ENCODE peak calls at places on chromosomes 6 and 20, in eight cellular contexts. One of them, this sample, is unnamed. For H3K36me3, the result is how much of the 10 kb centered on the place peaks cover.

GRCh38 chr6:104527761-104528415 is 331.8 kb downstream of the HACE1 start:
- DNase-seq in mucosa of descending colon: peak
- DNase-seq in transverse colon: peak
- DNase-seq in aorta: peak
- DNase-seq in kidney: no peak
- DNase-seq in GM23338: peak
- DNase-seq in fibroblast of lung: peak
- DNase-seq in psoas muscle: no peak
- DNase-seq in this sample: peak

GRCh38 chr20:19515074-19515473 is 243.0 kb upstream of the RIN2 start:
- DNase-seq in aorta: no peak
- DNase-seq in fibroblast of lung: no peak
- DNase-seq in mucosa of descending colon: no peak
- DNase-seq in GM23338: no peak
- DNase-seq in kidney: no peak
- DNase-seq in psoas muscle: no peak
- DNase-seq in transverse colon: no peak
- DNase-seq in this sample: no peak

GRCh38 chr6:30397697-30398096 is 52.7 kb downstream of the RPP21 start:
- DNase-seq in GM23338: peak
- DNase-seq in aorta: no peak
- DNase-seq in psoas muscle: no peak
- DNase-seq in mucosa of descending colon: no peak
- DNase-seq in transverse colon: no peak
- DNase-seq in kidney: no peak
- DNase-seq in fibroblast of lung: no peak
- DNase-seq in this sample: no peak

GRCh38 chr20:44800398-44801046 is 9.8 kb downstream of the RIMS4 start:
- DNase-seq in mucosa of descending colon: peak
- DNase-seq in GM23338: peak
- DNase-seq in fibroblast of lung: no peak
- DNase-seq in transverse colon: no peak
- DNase-seq in aorta: no peak
- DNase-seq in psoas muscle: no peak
- DNase-seq in kidney: no peak
- DNase-seq in this sample: no peak

GRCh38 chr6:136077834-136078576 is 172.1 kb downstream of the MTFR2 start:
- DNase-seq in aorta: no peak
- DNase-seq in fibroblast of lung: peak
- DNase-seq in transverse colon: no peak
- DNase-seq in kidney: no peak
- DNase-seq in mucosa of descending colon: no peak
- DNase-seq in GM23338: no peak
- DNase-seq in psoas muscle: no peak
- DNase-seq in this sample: no peak

GRCh38 chr6:49336514-49337131 is 126.4 kb downstream of the MMUT start:
- DNase-seq in mucosa of descending colon: peak
- DNase-seq in aorta: no peak
- DNase-seq in psoas muscle: no peak
- DNase-seq in fibroblast of lung: peak
- DNase-seq in transverse colon: peak
- DNase-seq in kidney: no peak
- DNase-seq in GM23338: peak
- DNase-seq in this sample: peak

GRCh38 chr6:87941556-87942358 is 105.9 kb upstream of the SPACA1 start:
- DNase-seq in transverse colon: no peak
- DNase-seq in kidney: no peak
- DNase-seq in aorta: no peak
- DNase-seq in mucosa of descending colon: no peak
- DNase-seq in psoas muscle: no peak
- DNase-seq in GM23338: no peak
- DNase-seq in fibroblast of lung: no peak
- DNase-seq in this sample: no peak

GRCh38 chr6:111231078-111231435 is 143.8 kb downstream of the SLC16A10 start:
- DNase-seq in fibroblast of lung: no peak
- DNase-seq in GM23338: no peak
- DNase-seq in psoas muscle: no peak
- DNase-seq in transverse colon: no peak
- DNase-seq in kidney: no peak
- DNase-seq in aorta: no peak
- DNase-seq in mucosa of descending colon: no peak
- DNase-seq in this sample: no peak

GRCh38 chr6:72464791-72465691 is 156.8 kb upstream of the KCNQ5 start:
- DNase-seq in kidney: no peak
- DNase-seq in transverse colon: no peak
- DNase-seq in mucosa of descending colon: no peak
- DNase-seq in fibroblast of lung: peak
- DNase-seq in GM23338: no peak
- DNase-seq in psoas muscle: no peak
- DNase-seq in aorta: no peak
- DNase-seq in this sample: peak

GRCh38 chr20:59482581-59483187 is 121.7 kb upstream of the PHACTR3 start:
- DNase-seq in aorta: no peak
- DNase-seq in fibroblast of lung: no peak
- DNase-seq in GM23338: no peak
- DNase-seq in transverse colon: no peak
- DNase-seq in kidney: peak
- DNase-seq in mucosa of descending colon: no peak
- DNase-seq in psoas muscle: no peak
- DNase-seq in this sample: no peak

DNA sequence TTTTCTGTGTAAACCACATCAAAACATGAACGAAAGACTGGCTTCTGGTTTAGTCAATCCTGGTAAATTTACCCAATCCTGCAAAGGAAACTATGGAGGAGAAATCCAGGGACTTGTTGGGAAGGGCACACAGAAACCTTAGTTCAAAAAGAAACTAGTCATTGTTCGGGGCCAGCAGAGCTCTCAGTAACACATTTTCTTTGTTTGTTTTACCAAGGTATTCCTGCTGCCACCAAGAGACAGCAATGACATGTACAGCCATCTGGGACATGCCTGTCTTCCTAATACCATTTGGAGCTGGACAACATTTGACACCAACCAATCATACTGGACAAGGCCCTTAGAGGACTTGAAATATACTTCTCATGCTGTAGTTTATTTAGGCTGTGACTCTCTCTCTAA is 8.3 kb downstream of the OARD1 start:
- DNase-seq in psoas muscle: no peak
- DNase-seq in GM23338: no peak
- DNase-seq in aorta: no peak
- DNase-seq in transverse colon: no peak
- DNase-seq in mucosa of descending colon: no peak
- DNase-seq in fibroblast of lung: no peak
- DNase-seq in kidney: no peak
- DNase-seq in this sample: no peak
- H3K36me3 ChIP-seq in psoas muscle: under half
- H3K36me3 ChIP-seq in GM23338: under half
- H3K36me3 ChIP-seq in aorta: under half
- H3K36me3 ChIP-seq in transverse colon: under half
- H3K36me3 ChIP-seq in mucosa of descending colon: under half
- H3K36me3 ChIP-seq in fibroblast of lung: under half
- H3K36me3 ChIP-seq in kidney: under half
- H3K36me3 ChIP-seq in this sample: under half

GRCh38 chr6:69865126-69865525 is 1.2 kb upstream of the COL19A1 start:
- DNase-seq in transverse colon: no peak
- DNase-seq in kidney: no peak
- DNase-seq in fibroblast of lung: peak
- DNase-seq in aorta: no peak
- DNase-seq in mucosa of descending colon: no peak
- DNase-seq in psoas muscle: no peak
- DNase-seq in GM23338: no peak
- DNase-seq in this sample: no peak
- H3K4me3 ChIP-seq in transverse colon: no peak
- H3K4me3 ChIP-seq in kidney: no peak
- H3K4me3 ChIP-seq in fibroblast of lung: no peak
- H3K4me3 ChIP-seq in aorta: no peak
- H3K4me3 ChIP-seq in mucosa of descending colon: no peak
- H3K4me3 ChIP-seq in psoas muscle: no peak
- H3K4me3 ChIP-seq in GM23338: no peak
- H3K4me3 ChIP-seq in this sample: no peak

DNA sequence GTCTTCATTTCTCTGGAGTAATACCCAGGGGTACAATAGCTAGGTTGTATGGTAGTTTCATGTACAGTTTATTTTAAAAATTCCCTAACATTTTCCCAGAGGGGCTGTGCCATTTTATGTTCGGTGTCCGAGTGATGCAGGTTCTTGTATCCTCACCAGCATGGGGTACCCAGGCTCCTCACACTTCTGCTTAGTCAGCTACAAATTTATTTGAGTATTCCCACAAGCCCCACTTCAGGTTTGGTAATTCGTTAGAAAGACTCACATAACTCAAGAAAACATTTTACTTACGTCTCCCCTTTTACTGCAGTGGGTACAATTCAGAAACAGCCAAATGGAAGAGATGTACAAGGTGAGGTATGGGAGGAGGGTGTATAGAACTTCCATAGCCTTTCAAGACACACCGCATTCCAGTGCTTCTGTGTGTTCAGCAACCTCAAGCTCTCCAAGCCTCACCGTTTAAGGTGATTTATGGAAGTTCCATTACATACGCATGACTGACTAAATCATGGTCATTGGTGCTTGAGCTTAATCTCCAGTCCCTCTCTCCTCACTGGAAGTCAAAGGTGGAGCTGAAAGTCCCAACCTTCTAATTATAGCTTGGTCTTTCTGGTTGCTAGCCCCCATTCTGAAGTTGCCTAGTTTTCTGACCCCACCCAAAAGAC is 18.1 kb downstream of the RIPK1 start:
- DNase-seq in aorta: no peak
- DNase-seq in GM23338: no peak
- DNase-seq in mucosa of descending colon: no peak
- DNase-seq in psoas muscle: no peak
- DNase-seq in transverse colon: no peak
- DNase-seq in fibroblast of lung: no peak
- DNase-seq in kidney: no peak
- DNase-seq in this sample: no peak
- H3K36me3 ChIP-seq in aorta: under half
- H3K36me3 ChIP-seq in GM23338: half or more
- H3K36me3 ChIP-seq in mucosa of descending colon: under half
- H3K36me3 ChIP-seq in psoas muscle: under half
- H3K36me3 ChIP-seq in transverse colon: under half
- H3K36me3 ChIP-seq in fibroblast of lung: under half
- H3K36me3 ChIP-seq in kidney: under half
- H3K36me3 ChIP-seq in this sample: under half

GRCh38 chr6:41736800-41737555 is 1.6 kb upstream of the TFEB start:
- DNase-seq in aorta: no peak
- DNase-seq in fibroblast of lung: no peak
- DNase-seq in mucosa of descending colon: no peak
- DNase-seq in GM23338: no peak
- DNase-seq in transverse colon: no peak
- DNase-seq in kidney: no peak
- DNase-seq in psoas muscle: no peak
- DNase-seq in this sample: no peak

GRCh38 chr6:41735427-41736206 is at the start of gene TFEB:
- DNase-seq in psoas muscle: peak
- DNase-seq in GM23338: peak
- DNase-seq in aorta: peak
- DNase-seq in transverse colon: peak
- DNase-seq in mucosa of descending colon: peak
- DNase-seq in fibroblast of lung: peak
- DNase-seq in kidney: peak
- DNase-seq in this sample: peak

GRCh38 chr6:41737591-41738130 is 2.3 kb upstream of the TFEB start:
- DNase-seq in fibroblast of lung: no peak
- DNase-seq in kidney: peak
- DNase-seq in transverse colon: no peak
- DNase-seq in aorta: no peak
- DNase-seq in psoas muscle: no peak
- DNase-seq in GM23338: no peak
- DNase-seq in mucosa of descending colon: no peak
- DNase-seq in this sample: no peak

GRCh38 chr6:41734666-41735426 is 562 bp downstream of the TFEB start:
- DNase-seq in aorta: peak
- DNase-seq in fibroblast of lung: peak
- DNase-seq in psoas muscle: peak
- DNase-seq in mucosa of descending colon: peak
- DNase-seq in kidney: peak
- DNase-seq in GM23338: peak
- DNase-seq in transverse colon: peak
- DNase-seq in this sample: peak

DNA sequence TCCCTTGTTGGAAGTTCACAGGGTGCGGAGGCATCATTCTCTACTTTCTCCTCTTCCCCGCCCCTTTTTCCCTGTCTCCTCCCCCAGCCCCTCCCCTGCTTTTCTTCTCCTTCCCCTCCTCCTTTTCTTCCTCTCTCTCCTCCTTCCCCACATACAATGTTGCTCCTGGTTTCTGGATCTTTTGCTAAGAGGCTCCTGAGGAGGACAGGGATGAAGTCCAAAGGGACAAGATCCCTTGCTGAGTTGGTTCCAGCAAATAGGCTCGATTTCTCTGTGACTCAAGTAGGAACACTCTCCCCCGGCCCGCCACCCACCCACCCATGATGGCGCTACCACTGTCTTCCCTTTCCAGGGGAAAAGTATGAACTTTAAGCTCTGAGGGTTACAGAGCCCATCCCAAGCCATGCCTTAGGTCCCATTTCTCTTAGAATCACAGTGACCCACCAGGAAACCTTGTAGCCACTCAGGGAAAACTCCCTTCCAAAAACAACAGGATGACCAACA is 851 bp upstream of the TFEB start:
- DNase-seq in psoas muscle: no peak
- DNase-seq in aorta: no peak
- DNase-seq in mucosa of descending colon: peak
- DNase-seq in kidney: no peak
- DNase-seq in fibroblast of lung: no peak
- DNase-seq in transverse colon: no peak
- DNase-seq in GM23338: peak
- DNase-seq in this sample: no peak
- H3K4me3 ChIP-seq in psoas muscle: no peak
- H3K4me3 ChIP-seq in aorta: no peak
- H3K4me3 ChIP-seq in mucosa of descending colon: no peak
- H3K4me3 ChIP-seq in kidney: no peak
- H3K4me3 ChIP-seq in fibroblast of lung: no peak
- H3K4me3 ChIP-seq in transverse colon: no peak
- H3K4me3 ChIP-seq in GM23338: peak
- H3K4me3 ChIP-seq in this sample: no peak

GRCh38 chr6:158611039-158611438 is 33.5 kb downstream of the DYNLT1 start:
- DNase-seq in psoas muscle: no peak
- DNase-seq in transverse colon: no peak
- DNase-seq in fibroblast of lung: no peak
- DNase-seq in kidney: no peak
- DNase-seq in mucosa of descending colon: no peak
- DNase-seq in aorta: no peak
- DNase-seq in GM23338: no peak
- DNase-seq in this sample: no peak
- H3K36me3 ChIP-seq in psoas muscle: under half
- H3K36me3 ChIP-seq in transverse colon: under half
- H3K36me3 ChIP-seq in fibroblast of lung: under half
- H3K36me3 ChIP-seq in kidney: under half
- H3K36me3 ChIP-seq in mucosa of descending colon: under half
- H3K36me3 ChIP-seq in aorta: under half
- H3K36me3 ChIP-seq in GM23338: under half
- H3K36me3 ChIP-seq in this sample: under half

GRCh38 chr6:122996797-122997520 is 924 bp downstream of the CLVS2 start:
- DNase-seq in fibroblast of lung: no peak
- DNase-seq in mucosa of descending colon: no peak
- DNase-seq in transverse colon: no peak
- DNase-seq in kidney: no peak
- DNase-seq in aorta: no peak
- DNase-seq in psoas muscle: no peak
- DNase-seq in GM23338: no peak
- DNase-seq in this sample: no peak
- H3K4me3 ChIP-seq in fibroblast of lung: no peak
- H3K4me3 ChIP-seq in mucosa of descending colon: no peak
- H3K4me3 ChIP-seq in transverse colon: peak
- H3K4me3 ChIP-seq in kidney: no peak
- H3K4me3 ChIP-seq in aorta: no peak
- H3K4me3 ChIP-seq in psoas muscle: peak
- H3K4me3 ChIP-seq in GM23338: peak
- H3K4me3 ChIP-seq in this sample: no peak

GRCh38 chr20:1927217-1927616 is 32.0 kb downstream of the SIRPA start:
- DNase-seq in mucosa of descending colon: no peak
- DNase-seq in fibroblast of lung: no peak
- DNase-seq in kidney: no peak
- DNase-seq in psoas muscle: no peak
- DNase-seq in transverse colon: no peak
- DNase-seq in GM23338: no peak
- DNase-seq in aorta: no peak
- DNase-seq in this sample: no peak
- H3K36me3 ChIP-seq in mucosa of descending colon: under half
- H3K36me3 ChIP-seq in fibroblast of lung: under half
- H3K36me3 ChIP-seq in kidney: under half
- H3K36me3 ChIP-seq in psoas muscle: under half
- H3K36me3 ChIP-seq in transverse colon: under half
- H3K36me3 ChIP-seq in GM23338: under half
- H3K36me3 ChIP-seq in aorta: under half
- H3K36me3 ChIP-seq in this sample: under half